ENCODE peak calls at places on chromosomes 2 and 18, in six cellular contexts. U, B, X, D, J and K are unnamed samples.

GRCh38 chr2:38528008-38528442 is 74.7 kb downstream of the HNRNPLL start:
- DNase-seq in U (peak; percentile 40), B (peak; percentile 55), X (peak; percentile 63), D (no peak), J (peak; percentile 64), K (no peak)

GRCh38 chr2:48178611-48179010 is 272.3 kb upstream of the FBXO11 start:
- DNase-seq in U (no peak), B (no peak), X (no peak), D (no peak), J (no peak), K (no peak)

GRCh38 chr2:105114551-105114950 is 76.7 kb downstream of the MRPS9 start:
- DNase-seq in U (no peak), B (peak; percentile 72), X (no peak), D (no peak), J (no peak), K (no peak)

GRCh38 chr2:30784682-30785081 is 22.6 kb downstream of the CAPN13 start:
- DNase-seq in U (no peak), B (no peak), X (no peak), D (no peak), J (no peak), K (no peak)

GRCh38 chr2:85389139-85389538 is 21.0 kb downstream of the CAPG start:
- DNase-seq in U (no peak), B (no peak), X (no peak), D (no peak), J (no peak), K (no peak)

GRCh38 chr2:176535480-176536113 is 266.4 kb downstream of the MTX2 start:
- DNase-seq in U (no peak), B (no peak), X (no peak), D (no peak), J (no peak), K (no peak)

GRCh38 chr18:52452427-52452826 is 112.4 kb downstream of the DCC start:
- DNase-seq in U (no peak), B (no peak), X (no peak), D (no peak), J (no peak), K (no peak)

GRCh38 chr2:46979611-46980010 is 64.0 kb upstream of the MCFD2 start:
- DNase-seq in U (no peak), B (no peak), X (no peak), D (no peak), J (no peak), K (no peak)

GRCh38 chr2:171260471-171261424 is 100.1 kb upstream of the TLK1 start:
- DNase-seq in U (no peak), B (no peak), X (no peak), D (no peak), J (no peak), K (no peak)

GRCh38 chr2:85728883-85729824 is 24.6 kb upstream of the ATOH8 start:
- DNase-seq in U (peak; percentile 93), B (peak; percentile 93), X (peak; percentile 94), D (peak; percentile 92), J (peak; percentile 93), K (peak; percentile 64)

GRCh38 chr18:28045880-28046279 is 131.1 kb downstream of the CDH2 start:
- DNase-seq in U (no peak), B (no peak), X (no peak), D (no peak), J (no peak), K (no peak)

GRCh38 chr2:24620936-24621335 is 129.9 kb downstream of the NCOA1 start:
- DNase-seq in U (no peak), B (peak; percentile 50), X (no peak), D (no peak), J (no peak), K (no peak)

GRCh38 chr2:189982777-189983394 is 79.6 kb downstream of the MSTN start:
- DNase-seq in U (no peak), B (no peak), X (no peak), D (no peak), J (no peak), K (no peak)

GRCh38 chr18:2656237-2657042 is 914 bp downstream of the SMCHD1 start:
- DNase-seq in U (peak; percentile 62), B (peak; percentile 63), X (peak; percentile 68), D (peak; percentile 79), J (peak; percentile 40), K (peak; percentile 33)

GRCh38 chr18:52670903-52671302 is 330.9 kb downstream of the DCC start:
- DNase-seq in U (no peak), B (peak; percentile 55), X (no peak), D (no peak), J (no peak), K (no peak)

GRCh38 chr18:574456-575228 is 5.5 kb upstream of the CETN1 start:
- DNase-seq in U (no peak), B (no peak), X (no peak), D (no peak), J (no peak), K (no peak)

GRCh38 chr2:69642709-69643601 is 584 bp downstream of the AAK1 start:
- DNase-seq in U (peak; percentile 48), B (peak; percentile 76), X (peak; percentile 64), D (peak; percentile 67), J (peak; percentile 43), K (peak; percentile 27)

GRCh38 chr2:240933048-240933965 is 27.2 kb downstream of the CROCC2 start:
- DNase-seq in U (peak; percentile 11), B (no peak), X (peak; percentile 22), D (peak; percentile 41), J (peak; percentile 10), K (no peak)

GRCh38 chr2:219451626-219452360 is 17.1 kb downstream of the SPEG start:
- DNase-seq in U (peak; percentile 78), B (no peak), X (peak; percentile 55), D (no peak), J (peak; percentile 77), K (no peak)

GRCh38 chr2:133504566-133505505 is 63.4 kb downstream of the NCKAP5 start:
- DNase-seq in U (peak; percentile 60), B (no peak), X (peak; percentile 61), D (peak; percentile 52), J (no peak), K (no peak)

GRCh38 chr2:121650554-121650930 is 1.3 kb upstream of the CLASP1 start:
- DNase-seq in U (no peak), B (peak; percentile 18), X (no peak), D (no peak), J (no peak), K (peak; percentile 5)

GRCh38 chr18:22377769-22378168 is 39.9 kb downstream of the CTAGE1 start:
- DNase-seq in U (no peak), B (no peak), X (no peak), D (no peak), J (no peak), K (no peak)

DNA sequence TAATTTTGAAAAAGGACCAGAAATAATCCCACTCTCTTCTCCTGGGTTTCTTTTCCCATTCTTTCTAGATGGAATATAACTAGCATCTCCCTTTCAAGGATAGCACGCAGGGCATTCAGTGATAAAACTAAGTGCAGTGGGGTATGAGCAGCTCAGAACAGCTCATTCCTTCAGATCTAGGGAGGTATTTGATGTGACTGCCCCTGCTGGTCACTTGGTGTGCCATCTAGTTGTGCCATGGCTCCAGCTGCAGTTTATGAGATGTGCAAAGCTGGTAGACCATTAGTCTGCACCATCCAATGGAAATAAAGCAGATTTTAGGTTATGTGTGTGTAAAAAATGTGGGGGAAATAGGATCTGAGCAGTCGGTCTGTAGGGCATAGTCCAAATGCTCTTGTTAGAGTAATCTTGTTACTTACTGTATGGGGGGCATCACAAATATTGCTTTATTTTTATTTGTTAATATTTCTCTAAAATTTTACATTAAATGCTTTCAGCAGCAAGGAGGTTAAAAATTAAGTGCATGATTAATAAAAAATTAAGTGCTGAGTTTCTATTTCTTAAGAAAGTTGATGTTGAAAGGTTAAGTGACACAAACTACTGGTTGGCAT is 38.9 kb downstream of the CTAGE1 start:
- DNase-seq in U (peak; percentile 14), B (peak; percentile 46), X (no peak), D (no peak), J (no peak), K (no peak)
- H3K27ac ChIP-seq in U (no peak overlapping the region), B (no peak overlapping the region), X (no peak overlapping the region), D (no peak overlapping the region), J (no peak overlapping the region), K (no peak overlapping the region)

DNA sequence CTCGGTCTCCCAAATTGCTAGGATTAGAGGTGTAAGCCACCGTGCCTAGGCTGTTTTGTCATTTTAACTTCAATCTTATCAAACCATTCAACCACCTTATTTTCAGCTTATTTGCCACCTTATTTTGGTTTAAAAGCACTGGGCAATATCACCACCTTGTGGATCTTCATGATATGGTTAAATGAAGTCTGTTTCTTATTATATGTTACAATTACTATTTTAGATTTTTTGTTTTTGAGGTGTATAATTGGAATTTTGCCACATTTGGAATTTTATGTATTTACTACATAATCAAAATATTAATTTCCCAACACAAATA is 43.8 kb upstream of the SCN9A start:
- DNase-seq in U (no peak), B (peak; percentile 10), X (no peak), D (no peak), J (no peak), K (no peak)
- TF ChIP-seq CTCF in U (no peak), B (peak; percentile 55), X (no peak), D (peak; percentile 8), J (no peak), K (no peak)

DNA sequence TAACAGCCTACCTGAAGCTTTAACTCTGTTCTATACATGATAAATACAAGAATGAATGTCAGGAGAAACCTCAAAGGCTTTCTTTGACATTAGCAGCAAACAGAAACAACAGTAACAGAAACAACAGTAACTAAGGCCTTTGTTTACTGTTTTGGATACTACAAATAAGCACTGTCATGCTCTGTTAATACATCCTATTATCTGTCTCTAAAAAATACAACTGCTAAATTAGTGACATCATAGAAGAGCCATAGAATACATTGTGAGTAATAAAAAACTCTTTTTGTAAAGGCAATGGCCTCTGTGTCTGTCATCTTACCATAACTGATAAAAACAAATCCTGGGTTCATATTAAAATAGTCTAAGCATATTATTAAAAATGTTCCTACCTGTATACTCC is 3.9 kb upstream of the ZNF397 start:
- DNase-seq in U (no peak), B (no peak), X (no peak), D (no peak), J (no peak), K (no peak)
- H3K27ac ChIP-seq in U (no peak overlapping the region), B (no peak overlapping the region), X (no peak overlapping the region), D (no peak overlapping the region), J (no peak overlapping the region), K (no peak overlapping the region)

DNA sequence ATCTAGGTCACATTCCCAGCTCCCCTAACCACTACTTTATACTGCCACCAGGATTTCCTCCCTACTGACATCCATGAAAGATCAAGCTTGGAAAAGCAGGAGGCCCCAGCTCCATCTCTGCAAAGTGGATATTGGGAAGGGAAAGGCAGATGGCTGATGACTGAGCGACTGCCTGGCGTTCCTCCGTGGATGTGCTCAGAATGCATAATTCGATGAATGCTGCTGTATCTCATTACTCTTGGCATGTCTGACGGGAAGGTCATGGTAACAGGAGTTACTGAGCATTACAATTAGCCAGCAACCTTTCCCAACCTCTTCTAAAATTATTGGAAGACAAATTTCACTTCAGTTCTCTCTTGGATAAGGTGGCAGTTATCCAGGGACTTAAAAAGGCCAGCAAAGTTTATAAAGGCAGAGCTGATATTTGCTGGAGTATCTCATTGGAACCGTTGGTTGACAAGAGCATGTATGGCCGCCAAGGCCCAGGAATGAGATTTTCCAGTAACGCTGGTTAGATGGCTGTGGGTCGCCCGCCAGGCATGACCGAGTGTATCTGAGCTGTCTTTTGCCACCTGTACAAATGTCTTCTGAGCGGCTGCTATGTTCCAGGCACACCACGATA is 34.5 kb downstream of the KCNE4 start:
- DNase-seq in U (no peak), B (no peak), X (no peak), D (no peak), J (no peak), K (no peak)
- TF ChIP-seq CTCF in U (no peak), B (no peak), X (no peak), D (no peak), J (no peak), K (no peak)